ENCODE peak calls at places on chromosomes 5 and 9, in five cellular contexts. One of them, this sample, is unnamed.
A peak's percentile ranks its signal among the peaks of the same experiment; 100 is the strongest.

GRCh38 chr9:84711936-84712335 is 42.4 kb downstream of the NTRK2 start:
- DNase-seq in A549: peak; percentile 5
- DNase-seq in dorsolateral prefrontal cortex: no peak
- DNase-seq in ovary: no peak
- DNase-seq in mesendoderm: no peak
- DNase-seq in this sample: peak; percentile 81

GRCh38 chr5:180399931-180400330 is 46.8 kb upstream of the GFPT2 start:
- DNase-seq in A549: no peak
- DNase-seq in dorsolateral prefrontal cortex: no peak
- DNase-seq in ovary: no peak
- DNase-seq in mesendoderm: no peak
- DNase-seq in this sample: no peak

GRCh38 chr5:37772255-37772654 is 67.6 kb downstream of the GDNF start:
- DNase-seq in A549: no peak
- DNase-seq in dorsolateral prefrontal cortex: no peak
- DNase-seq in ovary: no peak
- DNase-seq in mesendoderm: no peak
- DNase-seq in this sample: no peak

GRCh38 chr5:68304421-68305052 is 89.0 kb downstream of the PIK3R1 start:
- DNase-seq in A549: no peak
- DNase-seq in dorsolateral prefrontal cortex: no peak
- DNase-seq in ovary: no peak
- DNase-seq in mesendoderm: no peak
- DNase-seq in this sample: no peak

GRCh38 chr5:13780081-13780480 is 164.4 kb downstream of the DNAH5 start:
- DNase-seq in A549: no peak
- DNase-seq in dorsolateral prefrontal cortex: no peak
- DNase-seq in ovary: no peak
- DNase-seq in mesendoderm: no peak
- DNase-seq in this sample: no peak

GRCh38 chr5:134177197-134178171 is 734 bp upstream of the SKP1 start:
- DNase-seq in A549: peak; percentile 39
- DNase-seq in dorsolateral prefrontal cortex: peak; percentile 59
- DNase-seq in ovary: peak; percentile 71
- DNase-seq in mesendoderm: peak; percentile 85
- DNase-seq in this sample: peak; percentile 66

GRCh38 chr9:93601063-93601462 is 24.7 kb downstream of the PHF2 start:
- DNase-seq in A549: no peak
- DNase-seq in dorsolateral prefrontal cortex: peak; percentile 14
- DNase-seq in ovary: no peak
- DNase-seq in mesendoderm: no peak
- DNase-seq in this sample: no peak

GRCh38 chr5:172645271-172645670 is 4.2 kb downstream of the NEURL1B start:
- DNase-seq in A549: no peak
- DNase-seq in dorsolateral prefrontal cortex: no peak
- DNase-seq in ovary: no peak
- DNase-seq in mesendoderm: no peak
- DNase-seq in this sample: no peak

GRCh38 chr5:146111409-146111808 is 6.0 kb upstream of the PLAC8L1 start:
- DNase-seq in A549: no peak
- DNase-seq in dorsolateral prefrontal cortex: no peak
- DNase-seq in ovary: no peak
- DNase-seq in mesendoderm: no peak
- DNase-seq in this sample: no peak

GRCh38 chr9:2493106-2493505 is 128.5 kb upstream of the VLDLR start:
- DNase-seq in A549: peak; percentile 32
- DNase-seq in dorsolateral prefrontal cortex: no peak
- DNase-seq in ovary: peak; percentile 71
- DNase-seq in mesendoderm: no peak
- DNase-seq in this sample: no peak

GRCh38 chr5:91030521-91031395 is 352.4 kb downstream of the ARRDC3 start:
- DNase-seq in A549: no peak
- DNase-seq in dorsolateral prefrontal cortex: no peak
- DNase-seq in ovary: no peak
- DNase-seq in mesendoderm: no peak
- DNase-seq in this sample: no peak

GRCh38 chr5:168184103-168184502 is 107.3 kb upstream of the WWC1 start:
- DNase-seq in A549: no peak
- DNase-seq in dorsolateral prefrontal cortex: no peak
- DNase-seq in ovary: no peak
- DNase-seq in mesendoderm: no peak
- DNase-seq in this sample: no peak

GRCh38 chr5:96692436-96692835 is 30.3 kb downstream of the CAST start:
- DNase-seq in A549: peak; percentile 51
- DNase-seq in dorsolateral prefrontal cortex: no peak
- DNase-seq in ovary: no peak
- DNase-seq in mesendoderm: no peak
- DNase-seq in this sample: no peak

GRCh38 chr5:94618029-94618492 is 343 bp downstream of the KIAA0825 start:
- DNase-seq in A549: peak; percentile 72
- DNase-seq in dorsolateral prefrontal cortex: peak; percentile 47
- DNase-seq in ovary: peak; percentile 40
- DNase-seq in mesendoderm: peak; percentile 89
- DNase-seq in this sample: no peak

GRCh38 chr9:130265431-130266235 is at the start of gene HMCN2:
- DNase-seq in A549: no peak
- DNase-seq in dorsolateral prefrontal cortex: no peak
- DNase-seq in ovary: no peak
- DNase-seq in mesendoderm: peak; percentile 74
- DNase-seq in this sample: no peak

GRCh38 chr9:108720191-108720642 is 135.6 kb downstream of the ACTL7B start:
- DNase-seq in A549: no peak
- DNase-seq in dorsolateral prefrontal cortex: no peak
- DNase-seq in ovary: no peak
- DNase-seq in mesendoderm: no peak
- DNase-seq in this sample: no peak

GRCh38 chr5:17833336-17833735 is 199.1 kb downstream of the TAF11L14 start:
- DNase-seq in A549: no peak
- DNase-seq in dorsolateral prefrontal cortex: no peak
- DNase-seq in ovary: no peak
- DNase-seq in mesendoderm: no peak
- DNase-seq in this sample: no peak

GRCh38 chr5:14264605-14265316 is 121.6 kb downstream of the TRIO start:
- DNase-seq in A549: peak; percentile 93
- DNase-seq in dorsolateral prefrontal cortex: peak; percentile 92
- DNase-seq in ovary: peak; percentile 93
- DNase-seq in mesendoderm: peak; percentile 95
- DNase-seq in this sample: peak; percentile 69

GRCh38 chr5:56429110-56429561 is 196.0 kb upstream of the ANKRD55 start:
- DNase-seq in A549: peak; percentile 62
- DNase-seq in dorsolateral prefrontal cortex: no peak
- DNase-seq in ovary: no peak
- DNase-seq in mesendoderm: no peak
- DNase-seq in this sample: no peak

GRCh38 chr5:139574641-139575312 is 13.6 kb downstream of the UBE2D2 start:
- DNase-seq in A549: peak; percentile 46
- DNase-seq in dorsolateral prefrontal cortex: no peak
- DNase-seq in ovary: no peak
- DNase-seq in mesendoderm: peak; percentile 56
- DNase-seq in this sample: no peak

GRCh38 chr5:58810086-58810485 is 227.2 kb downstream of the RAB3C start:
- DNase-seq in A549: no peak
- DNase-seq in dorsolateral prefrontal cortex: no peak
- DNase-seq in ovary: no peak
- DNase-seq in mesendoderm: no peak
- DNase-seq in this sample: no peak

GRCh38 chr5:57405984-57406383 is 76.6 kb downstream of the ACTBL2 start:
- DNase-seq in A549: no peak
- DNase-seq in dorsolateral prefrontal cortex: no peak
- DNase-seq in ovary: no peak
- DNase-seq in mesendoderm: no peak
- DNase-seq in this sample: no peak

GRCh38 chr9:4662108-4662988 is at the start of gene PLPP6:
- DNase-seq in A549: peak; percentile 91
- DNase-seq in dorsolateral prefrontal cortex: peak; percentile 75
- DNase-seq in ovary: peak; percentile 89
- DNase-seq in mesendoderm: peak; percentile 97
- DNase-seq in this sample: peak; percentile 70
- H3K27ac ChIP-seq in A549: peak within 1 kb of the TSS; percentile 92
- H3K27ac ChIP-seq in dorsolateral prefrontal cortex: no peak within 1 kb of the TSS
- H3K27ac ChIP-seq in ovary: peak within 1 kb of the TSS; percentile 15
- H3K27ac ChIP-seq in mesendoderm: peak within 1 kb of the TSS; percentile 18
- H3K27ac ChIP-seq in this sample: peak within 1 kb of the TSS; percentile 4

GRCh38 chr5:157649091-157649490 is 3.1 kb downstream of the SOX30 start:
- DNase-seq in A549: no peak
- DNase-seq in dorsolateral prefrontal cortex: no peak
- DNase-seq in ovary: no peak
- DNase-seq in mesendoderm: no peak
- DNase-seq in this sample: no peak

GRCh38 chr5:157648275-157648990 is 3.8 kb downstream of the SOX30 start:
- DNase-seq in A549: no peak
- DNase-seq in dorsolateral prefrontal cortex: no peak
- DNase-seq in ovary: no peak
- DNase-seq in mesendoderm: no peak
- DNase-seq in this sample: no peak

GRCh38 chr5:157651623-157652376 is 438 bp downstream of the SOX30 start:
- DNase-seq in A549: no peak
- DNase-seq in dorsolateral prefrontal cortex: no peak
- DNase-seq in ovary: peak; percentile 16
- DNase-seq in mesendoderm: peak; percentile 89
- DNase-seq in this sample: no peak

GRCh38 chr5:157651011-157651611 is 1.1 kb downstream of the SOX30 start:
- DNase-seq in A549: no peak
- DNase-seq in dorsolateral prefrontal cortex: no peak
- DNase-seq in ovary: no peak
- DNase-seq in mesendoderm: no peak
- DNase-seq in this sample: no peak

DNA sequence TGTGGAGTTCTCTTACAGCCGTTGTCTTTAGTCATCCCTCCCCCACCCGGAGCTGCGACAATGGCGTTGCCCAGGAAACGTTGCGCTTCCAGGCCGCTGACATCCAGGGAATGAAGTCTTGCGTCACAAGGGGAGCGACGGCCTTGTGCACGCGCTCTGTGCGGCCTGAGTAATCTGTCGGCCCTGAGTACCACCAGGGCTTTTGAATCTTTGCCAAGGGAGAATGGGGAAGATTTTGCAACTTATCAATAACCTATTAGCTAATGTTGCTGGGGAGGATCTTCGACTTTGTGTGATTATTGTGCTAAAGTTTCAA is at the start of gene SOX30:
- DNase-seq in A549: no peak
- DNase-seq in dorsolateral prefrontal cortex: no peak
- DNase-seq in ovary: no peak
- DNase-seq in mesendoderm: no peak
- DNase-seq in this sample: no peak
- H3K27ac ChIP-seq in A549: no peak within 1 kb of the TSS
- H3K27ac ChIP-seq in dorsolateral prefrontal cortex: no peak within 1 kb of the TSS
- H3K27ac ChIP-seq in ovary: no peak within 1 kb of the TSS
- H3K27ac ChIP-seq in mesendoderm: no peak within 1 kb of the TSS
- H3K27ac ChIP-seq in this sample: no peak within 1 kb of the TSS

DNA sequence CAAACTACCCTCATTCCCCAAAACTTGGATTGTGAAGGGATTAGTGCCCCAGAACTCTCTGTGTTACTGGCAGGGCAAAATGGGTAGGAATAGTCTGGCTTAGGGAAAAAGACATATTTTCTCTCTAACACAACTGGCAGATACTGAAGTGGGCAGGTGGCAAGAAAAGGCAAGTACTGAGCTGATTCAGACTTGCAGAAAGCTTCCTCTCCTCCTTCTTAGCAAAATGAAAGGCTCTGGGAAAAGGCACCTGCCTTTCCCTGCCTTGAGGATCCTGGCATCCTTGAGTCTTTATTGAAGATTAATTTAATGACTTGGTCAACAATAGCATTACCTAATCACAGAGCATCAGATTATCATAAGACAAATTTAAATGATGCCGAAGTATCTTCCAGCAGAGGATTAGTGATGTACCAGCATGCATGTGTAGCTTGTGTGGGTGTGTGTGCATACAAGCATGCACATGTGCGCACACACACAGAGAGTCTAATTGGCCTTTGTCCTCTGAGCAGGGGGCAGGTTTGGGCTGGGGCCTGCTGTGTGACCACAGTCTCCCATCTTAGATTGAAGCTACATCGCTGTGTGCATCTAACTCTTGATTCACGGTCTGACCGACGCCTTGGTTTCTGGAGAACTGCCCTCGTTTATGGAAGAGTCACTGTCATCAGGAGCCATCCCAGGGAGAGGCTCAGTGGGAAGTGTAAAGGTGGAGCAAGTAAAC is 294.8 kb downstream of the AOPEP start:
- DNase-seq in A549: no peak
- DNase-seq in dorsolateral prefrontal cortex: no peak
- DNase-seq in ovary: no peak
- DNase-seq in mesendoderm: no peak
- DNase-seq in this sample: no peak
- H3K27ac ChIP-seq in A549: peak overlapping the region; percentile 99
- H3K27ac ChIP-seq in dorsolateral prefrontal cortex: peak overlapping the region; percentile 44
- H3K27ac ChIP-seq in ovary: no peak overlapping the region
- H3K27ac ChIP-seq in mesendoderm: no peak overlapping the region
- H3K27ac ChIP-seq in this sample: peak overlapping the region; percentile 32

GRCh38 chr5:41115281-41115680 is 44.1 kb upstream of the MROH2B start:
- DNase-seq in A549: no peak
- DNase-seq in dorsolateral prefrontal cortex: no peak
- DNase-seq in ovary: no peak
- DNase-seq in mesendoderm: no peak
- DNase-seq in this sample: no peak
- H3K27ac ChIP-seq in A549: no peak overlapping the region
- H3K27ac ChIP-seq in dorsolateral prefrontal cortex: no peak overlapping the region
- H3K27ac ChIP-seq in ovary: no peak overlapping the region
- H3K27ac ChIP-seq in mesendoderm: no peak overlapping the region
- H3K27ac ChIP-seq in this sample: no peak overlapping the region

GRCh38 chr9:104815851-104816565 is 52.1 kb downstream of the NIPSNAP3B start:
- DNase-seq in A549: no peak
- DNase-seq in dorsolateral prefrontal cortex: no peak
- DNase-seq in ovary: no peak
- DNase-seq in mesendoderm: no peak
- DNase-seq in this sample: no peak
- H3K27ac ChIP-seq in A549: no peak overlapping the region
- H3K27ac ChIP-seq in dorsolateral prefrontal cortex: no peak overlapping the region
- H3K27ac ChIP-seq in ovary: no peak overlapping the region
- H3K27ac ChIP-seq in mesendoderm: no peak overlapping the region
- H3K27ac ChIP-seq in this sample: no peak overlapping the region